ENCODE peak calls at places on chromosomes 7 and 10, in four cellular contexts. T is AG20443, P is SK-N-DZ, F is GM12891. H is an unnamed sample.

GRCh38 chr7:47536705-47537611 is 45.0 kb downstream of the TNS3 start:
- DNase-seq in P (peak), T (peak), F (no peak), H (peak)

GRCh38 chr7:99392046-99392445 is 16.4 kb downstream of the PDAP1 start:
- DNase-seq in T (no peak), F (no peak), P (no peak), H (no peak)

GRCh38 chr10:32795598-32796183 is 162.3 kb downstream of the ITGB1 start:
- DNase-seq in P (peak), T (peak), F (peak), H (peak)

GRCh38 chr10:118447478-118447877 is 105.4 kb upstream of the FAM204A start:
- DNase-seq in P (no peak), T (peak), F (no peak), H (peak)

GRCh38 chr10:110285501-110285900 is 19.2 kb downstream of the SMNDC1 start:
- DNase-seq in P (no peak), T (no peak), F (no peak), H (no peak)

GRCh38 chr7:69349291-69349690 is 249.0 kb upstream of the AUTS2 start:
- DNase-seq in T (no peak), P (no peak), F (no peak), H (no peak)

GRCh38 chr7:155509725-155510551 is 36.4 kb downstream of the CNPY1 start:
- DNase-seq in F (no peak), P (no peak), T (no peak), H (no peak)

GRCh38 chr7:40827217-40828085 is 692.6 kb downstream of the SUGCT start:
- DNase-seq in F (no peak), P (no peak), T (peak), H (peak)

GRCh38 chr10:15652757-15653156 is 67.0 kb downstream of the ITGA8 start:
- DNase-seq in F (no peak), P (no peak), T (no peak), H (no peak)

GRCh38 chr7:37216156-37216839 is 232.4 kb downstream of the ELMO1 start:
- DNase-seq in F (no peak), T (no peak), P (no peak), H (no peak)

GRCh38 chr7:93861325-93861949 is 29.1 kb downstream of the TFPI2 start:
- DNase-seq in F (no peak), T (no peak), P (no peak), H (no peak)

GRCh38 chr7:73779517-73779916 is 9.4 kb upstream of the CLDN3 start:
- DNase-seq in P (no peak), T (no peak), F (no peak), H (no peak)

GRCh38 chr7:126529833-126530232 is 722.9 kb downstream of the GRM8 start:
- DNase-seq in F (no peak), P (no peak), T (no peak), H (no peak)

GRCh38 chr7:157211710-157212109 is 73.0 kb downstream of the UBE3C start:
- DNase-seq in F (no peak), T (peak), P (no peak), H (no peak)

GRCh38 chr10:440127-440526 is 249.3 kb downstream of the DIP2C start:
- DNase-seq in F (no peak), P (no peak), T (no peak), H (no peak)

GRCh38 chr10:37960738-37961137 is 15.7 kb downstream of the ZNF25 start:
- DNase-seq in T (no peak), P (no peak), F (no peak), H (no peak)

GRCh38 chr10:62726142-62726541 is 78.4 kb upstream of the ADO start:
- DNase-seq in T (no peak), F (no peak), P (no peak), H (no peak)

GRCh38 chr10:25061711-25062455 is 45.5 kb downstream of the THNSL1 start:
- DNase-seq in F (no peak), T (no peak), P (no peak), H (no peak)

GRCh38 chr7:121741896-121742295 is 131.1 kb upstream of the PTPRZ1 start:
- DNase-seq in P (no peak), T (no peak), F (no peak), H (no peak)

GRCh38 chr10:52746169-52746568 is 26.4 kb downstream of the MBL2 start:
- DNase-seq in F (no peak), T (no peak), P (peak), H (no peak)

GRCh38 chr7:133582766-133583523 is 330.1 kb downstream of the EXOC4 start:
- DNase-seq in F (no peak), T (peak), P (no peak), H (peak)

GRCh38 chr10:18312385-18313145 is 172.3 kb downstream of the CACNB2 start:
- DNase-seq in T (peak), F (peak), P (peak), H (peak)

GRCh38 chr7:53383131-53383530 is 347.7 kb downstream of the POM121L12 start:
- DNase-seq in F (no peak), P (no peak), T (no peak), H (no peak)

GRCh38 chr10:63123963-63124362 is 9.2 kb upstream of the NRBF2 start:
- DNase-seq in P (no peak), T (no peak), F (no peak), H (no peak)

GRCh38 chr10:79056736-79057391 is 11.9 kb upstream of the ZMIZ1 start:
- DNase-seq in P (no peak), F (no peak), T (no peak), H (no peak)

GRCh38 chr10:91115618-91116390 is 104.7 kb upstream of the PCGF5 start:
- DNase-seq in T (no peak), P (no peak), F (no peak), H (no peak)

GRCh38 chr10:119268871-119269506 is 61.6 kb downstream of the GRK5 start:
- DNase-seq in T (no peak), F (peak), P (no peak), H (no peak)

GRCh38 chr7:5266148-5267028 is 16.4 kb upstream of the SLC29A4 start:
- DNase-seq in T (no peak), P (peak), F (no peak), H (no peak)

GRCh38 chr10:59700709-59701108 is 8.9 kb downstream of the SLC16A9 start:
- DNase-seq in T (no peak), F (no peak), P (no peak), H (no peak)

GRCh38 chr10:33982995-33983394 is 648.5 kb upstream of the NRP1 start:
- DNase-seq in F (no peak), P (no peak), T (no peak), H (no peak)

GRCh38 chr7:69682518-69682917 is 84.2 kb downstream of the AUTS2 start:
- DNase-seq in T (no peak), P (no peak), F (no peak), H (no peak)

GRCh38 chr10:31650010-31650409 is 278.6 kb downstream of the ARHGAP12 start:
- DNase-seq in T (peak), P (peak), F (no peak), H (peak)

GRCh38 chr7:16694806-16695205 is 48.8 kb downstream of the BZW2 start:
- DNase-seq in P (no peak), F (no peak), T (no peak), H (no peak)